ENCODE peak calls at places on chromosome 14, in nine cellular contexts. C is colonic mucosa, K is left ventricle myocardium inferior, R is psoas muscle, Z is small intestine, W is HCT116, X is thoracic aorta, U is left lung, B is upper lobe of right lung. S is an unnamed sample. For H3K9me3, the result is how much of the 10 kb centered on the place peaks cover.

GRCh38 chr14:56125772-56126411 is 7.7 kb downstream of the PELI2 start:
- DNase-seq in R (no peak), X (no peak), C (no peak), B (no peak), K (no peak), Z (no peak), U (no peak), W (no peak), S (no peak)

GRCh38 chr14:41586237-41586636 is 20.4 kb upstream of the LRFN5 start:
- DNase-seq in X (no peak), U (no peak), Z (no peak), W (no peak), K (no peak), B (no peak), R (no peak), C (no peak), S (no peak)

GRCh38 chr14:34770901-34771300 is 56.5 kb upstream of the CFL2 start:
- DNase-seq in W (no peak), C (no peak), U (no peak), X (no peak), R (no peak), B (no peak), K (no peak), Z (no peak), S (no peak)

GRCh38 chr14:70190156-70190555 is 1.4 kb upstream of the SLC8A3 start:
- DNase-seq in W (no peak), Z (no peak), U (no peak), X (no peak), C (no peak), R (no peak), K (no peak), B (no peak), S (no peak)

GRCh38 chr14:97196336-97196735 is 399.2 kb downstream of the VRK1 start:
- DNase-seq in C (no peak), K (no peak), W (no peak), B (no peak), Z (no peak), U (no peak), R (no peak), X (no peak), S (no peak)

GRCh38 chr14:99996951-99997571 is 68.2 kb upstream of the EVL start:
- DNase-seq in K (no peak), Z (no peak), X (no peak), W (no peak), R (no peak), C (no peak), U (no peak), B (no peak), S (no peak)

GRCh38 chr14:24712909-24713308 is 78.9 kb upstream of the GZMB start:
- DNase-seq in K (no peak), R (no peak), B (no peak), C (no peak), Z (no peak), U (no peak), W (no peak), X (no peak), S (no peak)

GRCh38 chr14:79825046-79825521 is 386.2 kb downstream of the DIO2 start:
- DNase-seq in C (no peak), U (no peak), Z (no peak), R (no peak), B (no peak), X (no peak), K (no peak), W (no peak), S (peak)

GRCh38 chr14:37968664-37969225 is 239.0 kb upstream of the SSTR1 start:
- DNase-seq in C (no peak), W (no peak), K (no peak), Z (peak), R (no peak), U (no peak), X (no peak), B (no peak), S (no peak)

GRCh38 chr14:65461730-65462129 is 49.2 kb downstream of the FUT8 start:
- DNase-seq in Z (no peak), K (no peak), R (no peak), C (no peak), W (no peak), X (no peak), B (no peak), U (no peak), S (no peak)

GRCh38 chr14:91509083-91509877 is 830 bp downstream of the PPP4R3A start:
- DNase-seq in C (peak), W (no peak), U (peak), K (peak), Z (peak), B (peak), X (no peak), R (peak), S (peak)

GRCh38 chr14:101905614-101906013 is 58.8 kb upstream of the DYNC1H1 start:
- DNase-seq in W (no peak), U (no peak), K (no peak), R (no peak), Z (no peak), X (no peak), C (no peak), B (no peak), S (no peak)
- H3K4me3 ChIP-seq in W (no peak), U (no peak), K (no peak), R (no peak), Z (no peak), X (no peak), C (no peak), B (no peak), S (no peak)

GRCh38 chr14:26170885-26171284 is 426.9 kb downstream of the NOVA1 start:
- DNase-seq in K (no peak), U (no peak), B (no peak), W (no peak), C (no peak), X (no peak), Z (no peak), R (no peak), S (no peak)

GRCh38 chr14:26173581-26173980 is 424.3 kb downstream of the NOVA1 start:
- DNase-seq in R (no peak), B (no peak), Z (no peak), W (no peak), C (no peak), X (no peak), K (no peak), U (no peak), S (no peak)

GRCh38 chr14:26180221-26180620 is 417.6 kb downstream of the NOVA1 start:
- DNase-seq in K (no peak), U (no peak), W (no peak), R (no peak), Z (no peak), X (no peak), B (no peak), C (no peak), S (no peak)

GRCh38 chr14:26175659-26176058 is 422.2 kb downstream of the NOVA1 start:
- DNase-seq in B (no peak), K (no peak), U (no peak), X (no peak), R (no peak), Z (no peak), W (no peak), C (no peak), S (no peak)

GRCh38 chr14:26174395-26174794 is 423.4 kb downstream of the NOVA1 start:
- DNase-seq in W (no peak), U (no peak), Z (no peak), R (no peak), B (no peak), X (no peak), K (no peak), C (no peak), S (no peak)
- H3K9me3 ChIP-seq in W (under half), U (under half), Z (under half), R (under half), B (under half), X (under half), K (under half), C (under half), S (under half)

GRCh38 chr14:63443988-63444387 is 99.2 kb downstream of the PPP2R5E start:
- DNase-seq in K (no peak), X (no peak), B (no peak), W (no peak), R (no peak), U (no peak), Z (no peak), C (no peak), S (no peak)

GRCh38 chr14:63438065-63438757 is 105.0 kb downstream of the PPP2R5E start:
- DNase-seq in Z (peak), R (peak), C (peak), B (no peak), U (peak), W (peak), K (peak), X (peak), S (peak)

GRCh38 chr14:63448841-63449240 is 94.3 kb downstream of the PPP2R5E start:
- DNase-seq in W (no peak), C (no peak), X (no peak), Z (no peak), K (no peak), U (no peak), R (no peak), B (no peak), S (no peak)

GRCh38 chr14:63443361-63443760 is 99.8 kb downstream of the PPP2R5E start:
- DNase-seq in X (no peak), B (no peak), C (no peak), W (no peak), U (no peak), K (no peak), Z (no peak), R (no peak), S (no peak)
- H3K4me3 ChIP-seq in X (no peak), B (no peak), C (no peak), W (no peak), U (no peak), K (no peak), Z (no peak), R (no peak), S (no peak)

GRCh38 chr14:43147480-43147879 is 1359.6 kb downstream of the FSCB start:
- DNase-seq in K (no peak), W (no peak), R (no peak), C (no peak), B (no peak), U (no peak), X (no peak), Z (no peak), S (no peak)
- H3K9me3 ChIP-seq in K (under half), W (under half), R (under half), C (under half), B (under half), U (under half), X (under half), Z (under half), S (under half)

GRCh38 chr14:105100931-105101330 is 35.7 kb upstream of the GPR132 start:
- DNase-seq in W (no peak), K (no peak), U (no peak), Z (no peak), X (no peak), C (no peak), B (no peak), R (no peak), S (no peak)

GRCh38 chr14:105099778-105100177 is 34.5 kb upstream of the GPR132 start:
- DNase-seq in R (no peak), U (no peak), B (no peak), W (no peak), Z (no peak), X (no peak), K (no peak), C (no peak), S (no peak)

GRCh38 chr14:105096206-105096875 is 31.1 kb upstream of the GPR132 start:
- DNase-seq in Z (no peak), C (no peak), U (no peak), K (no peak), R (no peak), W (no peak), B (peak), X (no peak), S (no peak)

GRCh38 chr14:105097797-105098127 is 32.5 kb upstream of the GPR132 start:
- DNase-seq in X (no peak), R (no peak), C (no peak), W (no peak), B (no peak), U (no peak), K (no peak), Z (no peak), S (no peak)

GRCh38 chr14:105098316-105098715 is 33.1 kb upstream of the GPR132 start:
- DNase-seq in C (no peak), B (no peak), X (no peak), W (no peak), Z (no peak), K (no peak), U (no peak), R (no peak), S (no peak)
- H3K4me3 ChIP-seq in C (no peak), B (no peak), X (no peak), W (no peak), Z (no peak), K (no peak), U (no peak), R (no peak), S (no peak)

DNA sequence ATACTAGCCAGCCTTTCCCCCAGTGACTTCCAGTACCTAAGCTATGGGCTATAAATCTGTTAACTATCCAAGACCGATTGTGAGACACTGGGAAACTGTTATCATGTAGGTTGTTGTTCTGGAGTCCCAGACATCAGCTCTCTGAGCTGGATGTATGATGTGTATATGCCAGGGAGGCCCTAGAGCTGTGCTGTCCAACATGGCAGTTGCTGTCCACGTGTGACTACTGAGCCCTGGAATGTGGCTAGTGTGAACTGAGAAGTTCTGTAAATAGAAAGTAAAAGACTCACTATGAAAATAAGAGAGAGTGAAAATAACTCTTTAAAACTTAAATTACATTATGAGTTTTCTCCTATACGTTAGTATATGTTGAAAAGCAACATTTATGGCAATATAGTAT is 755.8 kb upstream of the FBXO33 start:
- DNase-seq in B (no peak), C (no peak), R (no peak), Z (no peak), U (no peak), K (no peak), W (no peak), X (no peak), S (no peak)
- H3K9me3 ChIP-seq in B (under half), C (under half), R (under half), Z (under half), U (under half), K (under half), W (under half), X (under half), S (under half)

GRCh38 chr14:101248056-101248725 is 313.1 kb upstream of the DIO3 start:
- DNase-seq in X (no peak), U (no peak), K (no peak), C (no peak), W (no peak), B (no peak), R (peak), Z (no peak), S (no peak)

GRCh38 chr14:101250948-101251811 is 310.1 kb upstream of the DIO3 start:
- DNase-seq in B (no peak), C (no peak), R (no peak), W (no peak), K (no peak), U (no peak), Z (no peak), X (no peak), S (peak)

GRCh38 chr14:101250336-101250947 is 310.9 kb upstream of the DIO3 start:
- DNase-seq in Z (no peak), X (no peak), K (no peak), U (no peak), B (no peak), W (no peak), C (no peak), R (no peak), S (no peak)

GRCh38 chr14:101248840-101249675 is 312.2 kb upstream of the DIO3 start:
- DNase-seq in R (no peak), C (peak), K (no peak), B (no peak), X (no peak), U (no peak), W (no peak), Z (no peak), S (no peak)

DNA sequence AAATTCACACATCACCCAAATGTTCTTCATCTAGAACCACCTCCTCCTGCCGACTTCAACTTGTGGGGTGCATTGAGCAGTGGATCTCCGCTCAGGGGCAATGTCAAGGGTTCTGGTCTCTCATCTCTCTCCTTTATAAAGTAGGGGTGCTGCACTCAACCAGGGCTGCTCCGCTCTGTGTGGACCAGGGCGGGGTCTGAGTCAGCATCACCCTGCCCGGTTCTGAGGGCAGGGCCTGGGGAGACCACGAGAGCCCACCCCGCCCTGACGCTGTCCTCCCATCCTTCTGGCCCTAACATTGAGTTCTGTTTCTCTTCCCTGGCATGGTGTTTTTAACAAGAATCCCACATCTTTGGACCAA is 311.6 kb upstream of the DIO3 start:
- DNase-seq in C (no peak), X (no peak), R (no peak), Z (no peak), K (no peak), U (no peak), B (no peak), W (no peak), S (no peak)
- H3K4me3 ChIP-seq in C (no peak), X (no peak), R (no peak), Z (no peak), K (no peak), U (no peak), B (no peak), W (no peak), S (no peak)

DNA sequence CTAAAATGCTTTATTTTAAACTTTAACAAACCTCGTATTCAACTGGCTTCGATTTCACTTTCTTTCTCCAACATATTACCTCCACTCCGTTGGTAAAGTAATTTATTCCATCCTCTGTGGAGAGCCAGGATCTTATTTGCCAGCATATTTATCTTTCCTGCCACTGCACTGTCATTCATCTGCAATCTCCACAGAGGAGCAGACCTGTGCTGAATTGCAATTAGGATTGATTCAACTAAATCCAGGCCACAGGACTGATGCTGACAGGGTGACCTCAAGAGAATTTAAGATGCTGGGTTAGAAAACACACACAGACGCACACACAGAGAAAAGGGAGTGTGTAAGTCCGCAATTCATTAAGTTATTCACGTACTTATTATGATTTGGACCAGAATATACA is 283.9 kb upstream of the FOXG1 start:
- DNase-seq in U (no peak), C (no peak), R (no peak), Z (no peak), W (no peak), B (no peak), X (no peak), K (no peak), S (no peak)
- H3K9me3 ChIP-seq in U (under half), C (under half), R (under half), Z (under half), W (under half), B (under half), X (under half), K (under half), S (under half)

S was measured in tibial artery.